ENCODE peak calls at places on chromosomes 11 and 22, in eight cellular contexts. Y is left lobe of liver; V is central memory CD4-positive, alpha-beta T cell; K is NCI-H446 treated with DMSO at 0.1 percent for 48 hours; S is progenitor cell of endocrine pancreas; J is GM03348; M is cerebellar cortex; G is ovary. U is an unnamed sample.

GRCh38 chr11:10809373-10810199 is 860 bp upstream of the EIF4G2 start:
- DNase-seq in V (no peak), G (no peak), S (no peak), Y (no peak), M (peak; percentile 76), J (peak; percentile 70), K (peak; percentile 47), U (no peak)

GRCh38 chr11:34564807-34565241 is 51.2 kb upstream of the ELF5 start:
- DNase-seq in S (no peak), Y (peak; percentile 47), G (no peak), M (peak; percentile 23), V (no peak), K (no peak), J (peak; percentile 9), U (no peak)

GRCh38 chr22:50712341-50713007 is 25.5 kb upstream of the ACR start:
- DNase-seq in S (no peak), Y (no peak), M (no peak), K (no peak), V (no peak), J (no peak), G (no peak), U (no peak)

GRCh38 chr11:70942593-70942992 is 309.8 kb downstream of the SHANK2 start:
- DNase-seq in K (no peak), V (no peak), G (no peak), Y (no peak), M (no peak), S (no peak), J (no peak), U (no peak)

GRCh38 chr11:10514713-10515112 is 26.3 kb downstream of the RNF141 start:
- DNase-seq in Y (no peak), G (no peak), M (no peak), K (no peak), S (no peak), V (no peak), J (peak; percentile 32), U (no peak)

GRCh38 chr11:63032451-63032850 is 16.8 kb upstream of the SLC22A8 start:
- DNase-seq in M (no peak), J (no peak), V (no peak), G (no peak), S (no peak), K (no peak), Y (no peak), U (no peak)

GRCh38 chr11:70270877-70271634 is 566 bp downstream of the PPFIA1 start:
- DNase-seq in K (no peak), G (no peak), S (peak; percentile 42), Y (peak; percentile 58), J (peak; percentile 76), V (peak; percentile 46), M (no peak), U (peak; percentile 58)

GRCh38 chr11:62705401-62705800 is 1.8 kb downstream of the BSCL2 start:
- DNase-seq in K (no peak), M (no peak), J (no peak), S (no peak), G (no peak), Y (no peak), V (no peak), U (no peak)

U was measured in immature natural killer cell.